ENCODE peak calls at places on chromosomes 12 and 14, in five cellular contexts. O, R, F, A and W are unnamed samples.

GRCh38 chr12:62772556-62772955 is 162.4 kb downstream of the PPM1H start:
- DNase-seq in O (no peak), A (peak), R (no peak), F (peak), W (no peak)

GRCh38 chr14:64089920-64090319 is 204.3 kb downstream of the ESR2 start:
- DNase-seq in F (no peak), R (no peak), A (no peak), O (no peak), W (no peak)

GRCh38 chr12:133202493-133203343 is 21.4 kb downstream of the ZNF268 start:
- DNase-seq in A (peak), F (no peak), O (no peak), R (no peak), W (no peak)

GRCh38 chr12:100058482-100059029 is 73.8 kb upstream of the ANKS1B start:
- DNase-seq in A (peak), R (no peak), O (no peak), F (peak), W (peak)

GRCh38 chr14:95098984-95099599 is 58.2 kb downstream of the DICER1 start:
- DNase-seq in A (peak), O (peak), R (peak), F (peak), W (no peak)

GRCh38 chr12:15677207-15677606 is 112.0 kb downstream of the EPS8 start:
- DNase-seq in R (no peak), O (no peak), F (no peak), A (no peak), W (no peak)

GRCh38 chr14:91038439-91038838 is 22.0 kb downstream of the RPS6KA5 start:
- DNase-seq in F (no peak), R (no peak), O (no peak), A (no peak), W (no peak)

GRCh38 chr12:46133751-46134150 is 135.1 kb downstream of the SLC38A1 start:
- DNase-seq in A (no peak), R (no peak), O (no peak), F (no peak), W (no peak)

GRCh38 chr14:68284333-68284732 is 464.8 kb downstream of the RAD51B start:
- DNase-seq in F (no peak), R (no peak), A (no peak), O (no peak), W (no peak)

GRCh38 chr14:24734917-24735500 is 101.0 kb upstream of the GZMB start:
- DNase-seq in O (peak), F (peak), R (peak), A (peak), W (no peak)